ENCODE peak calls at places on chromosomes 13 and 19, in seven cellular contexts. B, S, G, F, K, N and W are unnamed samples.
A peak's percentile ranks its signal among the peaks of the same experiment; 100 is the strongest.

GRCh38 chr13:80400164-80400767 is 59.3 kb upstream of the SPRY2 start:
- DNase-seq in B (no peak), G (no peak), S (no peak), N (no peak), K (no peak), F (no peak), W (no peak)

GRCh38 chr13:27961227-27962085 is 7.7 kb downstream of the CDX2 start:
- DNase-seq in N (no peak), G (no peak), F (no peak), B (no peak), S (no peak), K (no peak), W (no peak)

GRCh38 chr19:56309511-56310185 is 5.0 kb downstream of the ZSCAN5A start:
- DNase-seq in B (peak; percentile 48), N (no peak), S (peak; percentile 23), G (peak; percentile 83), F (peak; percentile 3), K (no peak), W (peak; percentile 62)

GRCh38 chr19:45352471-45352870 is 11.9 kb downstream of the KLC3 start:
- DNase-seq in G (no peak), K (no peak), B (no peak), S (no peak), F (no peak), N (no peak), W (no peak)

GRCh38 chr13:82477436-82477835 is 1404.8 kb downstream of the SLITRK1 start:
- DNase-seq in F (no peak), G (no peak), K (no peak), B (no peak), N (no peak), S (no peak), W (no peak)

GRCh38 chr13:33645591-33646554 is 172.1 kb upstream of the RFC3 start:
- DNase-seq in F (no peak), B (no peak), S (no peak), K (no peak), N (no peak), G (no peak), W (no peak)

GRCh38 chr19:45448887-45449299 is 18.9 kb upstream of the FOSB start:
- DNase-seq in F (no peak), B (peak; percentile 9), K (no peak), N (no peak), G (no peak), S (no peak), W (peak; percentile 78)

GRCh38 chr19:900302-901111 is 7.2 kb downstream of the RNU6-9 start:
- DNase-seq in B (no peak), K (no peak), S (no peak), G (peak; percentile 40), F (peak; percentile 41), N (no peak), W (no peak)

GRCh38 chr13:75256922-75257321 is 225.0 kb downstream of the TBC1D4 start:
- DNase-seq in F (no peak), N (no peak), B (no peak), S (no peak), G (no peak), K (no peak), W (no peak)